ENCODE peak calls at places on chromosomes 12 and 14, in eight cellular contexts. R is stromal cell of bone marrow, Q is astrocyte of the spinal cord, C is iris pigment epithelial cell, N is T1000, F is retina, V is Ammon's horn, L is glutamatergic neuron. G is an unnamed sample.
A peak's percentile ranks its signal among the peaks of the same experiment; 100 is the strongest.

GRCh38 chr14:78005325-78005724 is 164.8 kb upstream of the NRXN3 start:
- DNase-seq in R (peak; percentile 92), Q (peak; percentile 86), C (peak; percentile 62), N (no peak), F (no peak), V (no peak), L (no peak), G (no peak)

GRCh38 chr12:106679576-106679975 is 94.9 kb upstream of the RIC8B start:
- DNase-seq in R (no peak), Q (no peak), C (no peak), N (no peak), F (no peak), V (no peak), L (no peak), G (no peak)

GRCh38 chr12:124538194-124539082 is 29.0 kb downstream of the NCOR2 start:
- DNase-seq in R (no peak), Q (no peak), C (no peak), N (no peak), F (no peak), V (no peak), L (no peak), G (peak; percentile 56)

GRCh38 chr12:6280053-6280469 is 30.4 kb upstream of the PLEKHG6 start:
- DNase-seq in R (peak; percentile 88), Q (peak; percentile 86), C (peak; percentile 80), N (peak; percentile 74), F (no peak), V (no peak), L (no peak), G (peak; percentile 91)

GRCh38 chr12:70609739-70610491 is 27.3 kb downstream of the PTPRB start:
- DNase-seq in R (peak; percentile 8), Q (no peak), C (peak; percentile 22), N (no peak), F (peak; percentile 72), V (peak; percentile 10), L (peak; percentile 37), G (peak; percentile 22)

GRCh38 chr12:124335426-124336183 is 40.7 kb downstream of the RFLNA start:
- DNase-seq in R (no peak), Q (no peak), C (no peak), N (no peak), F (no peak), V (no peak), L (no peak), G (no peak)

GRCh38 chr14:42335918-42336317 is 729.2 kb downstream of the LRFN5 start:
- DNase-seq in R (no peak), Q (no peak), C (no peak), N (no peak), F (no peak), V (no peak), L (no peak), G (no peak)

GRCh38 chr12:52816189-52816588 is 2.3 kb upstream of the KRT4 start:
- DNase-seq in R (no peak), Q (no peak), C (no peak), N (no peak), F (no peak), V (no peak), L (no peak), G (no peak)

GRCh38 chr12:130384234-130384633 is 46.5 kb downstream of the PIWIL1 start:
- DNase-seq in R (no peak), Q (no peak), C (no peak), N (no peak), F (no peak), V (no peak), L (no peak), G (no peak)

GRCh38 chr14:101229666-101230065 is 326.1 kb upstream of the RTL1 start:
- DNase-seq in R (no peak), Q (no peak), C (no peak), N (no peak), F (no peak), V (no peak), L (no peak), G (no peak)

GRCh38 chr14:22926316-22926715 is 2.9 kb downstream of the PRMT5 start:
- DNase-seq in R (no peak), Q (no peak), C (peak; percentile 16), N (no peak), F (no peak), V (no peak), L (no peak), G (no peak)

GRCh38 chr12:62910549-62911169 is 24.3 kb downstream of the PPM1H start:
- DNase-seq in R (no peak), Q (no peak), C (no peak), N (no peak), F (no peak), V (no peak), L (no peak), G (no peak)

GRCh38 chr12:6697584-6698351 is 2.8 kb downstream of the PIANP start:
- DNase-seq in R (peak; percentile 57), Q (peak; percentile 45), C (peak; percentile 59), N (peak; percentile 29), F (peak; percentile 56), V (peak; percentile 23), L (peak; percentile 41), G (peak; percentile 80)